ENCODE peak calls at places on chromosomes 5 and 9, in four cellular contexts. One of them, this sample, is unnamed.

GRCh38 chr5:134135091-134135655 is 20.7 kb downstream of the TCF7 start:
- DNase-seq in progenitor cell of endocrine pancreas: no peak
- DNase-seq in stomach: no peak
- DNase-seq in stimulated activated CD4-positive, alpha-beta T cell treated with anti-CD3 and anti-CD28 coated beads, Interleukin-15, amount 100 ng/mL, for 24 hours: no peak
- DNase-seq in this sample: peak

GRCh38 chr9:87405677-87406544 is 91.8 kb upstream of the DAPK1 start:
- DNase-seq in stomach: no peak
- DNase-seq in progenitor cell of endocrine pancreas: no peak
- DNase-seq in stimulated activated CD4-positive, alpha-beta T cell treated with anti-CD3 and anti-CD28 coated beads, Interleukin-15, amount 100 ng/mL, for 24 hours: no peak
- DNase-seq in this sample: peak

GRCh38 chr5:62690421-62690820 is 111.8 kb downstream of the LRRC70 start:
- DNase-seq in stimulated activated CD4-positive, alpha-beta T cell treated with anti-CD3 and anti-CD28 coated beads, Interleukin-15, amount 100 ng/mL, for 24 hours: no peak
- DNase-seq in progenitor cell of endocrine pancreas: no peak
- DNase-seq in stomach: no peak
- DNase-seq in this sample: no peak

GRCh38 chr5:91632871-91633270 is 249.8 kb upstream of the ARRDC3 start:
- DNase-seq in progenitor cell of endocrine pancreas: no peak
- DNase-seq in stomach: no peak
- DNase-seq in stimulated activated CD4-positive, alpha-beta T cell treated with anti-CD3 and anti-CD28 coated beads, Interleukin-15, amount 100 ng/mL, for 24 hours: no peak
- DNase-seq in this sample: no peak

GRCh38 chr5:78527054-78527884 is 121.3 kb downstream of the LHFPL2 start:
- DNase-seq in stimulated activated CD4-positive, alpha-beta T cell treated with anti-CD3 and anti-CD28 coated beads, Interleukin-15, amount 100 ng/mL, for 24 hours: no peak
- DNase-seq in progenitor cell of endocrine pancreas: no peak
- DNase-seq in stomach: no peak
- DNase-seq in this sample: no peak

GRCh38 chr9:21317956-21318923 is 13.1 kb upstream of the IFNA5 start:
- DNase-seq in stomach: peak
- DNase-seq in progenitor cell of endocrine pancreas: no peak
- DNase-seq in stimulated activated CD4-positive, alpha-beta T cell treated with anti-CD3 and anti-CD28 coated beads, Interleukin-15, amount 100 ng/mL, for 24 hours: peak
- DNase-seq in this sample: no peak

GRCh38 chr5:179800696-179801201 is 5.9 kb downstream of the MGAT4B start:
- DNase-seq in stomach: no peak
- DNase-seq in stimulated activated CD4-positive, alpha-beta T cell treated with anti-CD3 and anti-CD28 coated beads, Interleukin-15, amount 100 ng/mL, for 24 hours: no peak
- DNase-seq in progenitor cell of endocrine pancreas: no peak
- DNase-seq in this sample: no peak

GRCh38 chr5:61327761-61328753 is 4.0 kb upstream of the ZSWIM6 start:
- DNase-seq in progenitor cell of endocrine pancreas: no peak
- DNase-seq in stomach: no peak
- DNase-seq in stimulated activated CD4-positive, alpha-beta T cell treated with anti-CD3 and anti-CD28 coated beads, Interleukin-15, amount 100 ng/mL, for 24 hours: peak
- DNase-seq in this sample: no peak

GRCh38 chr5:17228833-17229291 is 11.4 kb downstream of the BASP1 start:
- DNase-seq in stomach: no peak
- DNase-seq in progenitor cell of endocrine pancreas: no peak
- DNase-seq in stimulated activated CD4-positive, alpha-beta T cell treated with anti-CD3 and anti-CD28 coated beads, Interleukin-15, amount 100 ng/mL, for 24 hours: no peak
- DNase-seq in this sample: no peak

GRCh38 chr5:103519550-103519949 is 43.0 kb downstream of the NUDT12 start:
- DNase-seq in stimulated activated CD4-positive, alpha-beta T cell treated with anti-CD3 and anti-CD28 coated beads, Interleukin-15, amount 100 ng/mL, for 24 hours: no peak
- DNase-seq in stomach: no peak
- DNase-seq in progenitor cell of endocrine pancreas: no peak
- DNase-seq in this sample: no peak

GRCh38 chr9:32899181-32899580 is 102.2 kb downstream of the APTX start:
- DNase-seq in progenitor cell of endocrine pancreas: no peak
- DNase-seq in stimulated activated CD4-positive, alpha-beta T cell treated with anti-CD3 and anti-CD28 coated beads, Interleukin-15, amount 100 ng/mL, for 24 hours: no peak
- DNase-seq in stomach: no peak
- DNase-seq in this sample: no peak

GRCh38 chr5:75412111-75412990 is 75.3 kb downstream of the HMGCR start:
- DNase-seq in progenitor cell of endocrine pancreas: no peak
- DNase-seq in stimulated activated CD4-positive, alpha-beta T cell treated with anti-CD3 and anti-CD28 coated beads, Interleukin-15, amount 100 ng/mL, for 24 hours: no peak
- DNase-seq in stomach: no peak
- DNase-seq in this sample: no peak

GRCh38 chr9:126671381-126671831 is 57.7 kb downstream of the LMX1B start:
- DNase-seq in stomach: no peak
- DNase-seq in progenitor cell of endocrine pancreas: no peak
- DNase-seq in stimulated activated CD4-positive, alpha-beta T cell treated with anti-CD3 and anti-CD28 coated beads, Interleukin-15, amount 100 ng/mL, for 24 hours: no peak
- DNase-seq in this sample: no peak

GRCh38 chr5:170571331-170571731 is 67.5 kb downstream of the KCNIP1 start:
- DNase-seq in stomach: no peak
- DNase-seq in stimulated activated CD4-positive, alpha-beta T cell treated with anti-CD3 and anti-CD28 coated beads, Interleukin-15, amount 100 ng/mL, for 24 hours: no peak
- DNase-seq in progenitor cell of endocrine pancreas: no peak
- DNase-seq in this sample: no peak

GRCh38 chr5:79702606-79703380 is 13.2 kb downstream of the CMYA5 start:
- DNase-seq in stimulated activated CD4-positive, alpha-beta T cell treated with anti-CD3 and anti-CD28 coated beads, Interleukin-15, amount 100 ng/mL, for 24 hours: peak
- DNase-seq in stomach: no peak
- DNase-seq in progenitor cell of endocrine pancreas: no peak
- DNase-seq in this sample: no peak